ENCODE peak calls at places on chromosomes 4 and X, in eight cellular contexts. N is Peyer's patch; V is left lung; I is kidney epithelial cell; Z is pancreas; A is AG09309; L is CD8-positive, alpha-beta T cell; P is WERI-Rb-1. S is an unnamed sample.

GRCh38 chr4:110611968-110612447 is 10.9 kb downstream of the PITX2 start:
- DNase-seq in I (no peak), N (no peak), L (no peak), V (no peak), Z (peak), P (no peak), A (no peak), S (no peak)

GRCh38 chr4:159435561-159436023 is 332.7 kb downstream of the RAPGEF2 start:
- DNase-seq in V (no peak), I (no peak), A (no peak), Z (no peak), L (no peak), N (no peak), P (no peak), S (no peak)

GRCh38 chr4:167114416-167114971 is 119.8 kb downstream of the SPOCK3 start:
- DNase-seq in P (no peak), N (no peak), Z (no peak), I (peak), L (no peak), V (no peak), A (no peak), S (no peak)

GRCh38 chr4:123896446-123897071 is 500.0 kb downstream of the SPRY1 start:
- DNase-seq in Z (no peak), P (no peak), A (no peak), L (no peak), V (no peak), I (no peak), N (no peak), S (no peak)

GRCh38 chrX:151153086-151153485 is 23.3 kb upstream of the GPR50 start:
- DNase-seq in N (no peak), V (no peak), Z (no peak), A (peak), P (no peak), L (no peak), I (no peak), S (no peak)

GRCh38 chr4:86924805-86925204 is 10.0 kb upstream of the AFF1 start:
- DNase-seq in L (no peak), Z (no peak), A (no peak), I (peak), N (no peak), P (no peak), V (no peak), S (no peak)

GRCh38 chrX:39331062-39331704 is 529.9 kb downstream of the MID1IP1 start:
- DNase-seq in I (no peak), V (no peak), Z (no peak), N (no peak), P (no peak), L (no peak), A (no peak), S (no peak)

GRCh38 chr4:111198426-111198825 is 575.5 kb upstream of the PITX2 start:
- DNase-seq in Z (no peak), A (no peak), I (no peak), N (no peak), P (no peak), L (no peak), V (no peak), S (no peak)

GRCh38 chr4:101865501-101866062 is 75.1 kb downstream of the BANK1 start:
- DNase-seq in V (no peak), N (no peak), I (no peak), Z (no peak), A (no peak), P (no peak), L (no peak), S (no peak)

GRCh38 chr4:47704693-47705325 is 133.1 kb downstream of the CORIN start:
- DNase-seq in V (no peak), A (no peak), I (no peak), P (peak), Z (peak), L (no peak), N (no peak), S (no peak)
- TF ChIP-seq CTCF in V (no peak), A (peak), I (peak), P (peak), Z (no peak), L (no peak), N (no peak), S (no peak)

GRCh38 chrX:88425739-88426138 is 321.3 kb upstream of the CPXCR1 start:
- DNase-seq in I (no peak), L (no peak), A (no peak), Z (no peak), N (no peak), V (no peak), P (no peak), S (no peak)
- TF ChIP-seq CTCF in I (no peak), L (no peak), A (no peak), Z (no peak), N (no peak), V (no peak), P (no peak), S (no peak)

GRCh38 chr4:38069271-38069760 is 109.1 kb downstream of the PTTG2 start:
- DNase-seq in I (no peak), L (no peak), V (no peak), P (no peak), N (peak), Z (no peak), A (no peak), S (no peak)
- TF ChIP-seq CTCF in I (peak), L (no peak), V (no peak), P (peak), N (peak), Z (peak), A (peak), S (no peak)

DNA sequence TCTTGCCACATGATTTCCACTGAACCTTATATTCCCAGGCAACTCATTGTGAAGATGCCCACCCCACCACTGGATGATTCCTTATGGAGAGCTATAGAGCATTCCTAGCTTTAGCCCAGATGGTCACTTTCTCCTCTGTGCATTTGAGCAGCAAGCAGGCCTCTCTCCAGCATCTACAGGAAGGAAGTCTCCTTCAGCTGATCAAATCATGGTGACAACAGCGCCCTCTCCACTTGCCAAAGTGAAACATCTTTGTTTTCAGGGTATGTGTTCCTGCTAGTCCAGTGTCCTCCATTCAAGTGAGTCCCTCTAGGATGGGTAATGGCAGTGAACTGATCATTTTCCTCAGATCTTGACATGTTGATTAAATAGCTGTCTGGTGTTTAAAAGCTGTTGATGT is 10.9 kb upstream of the SYTL5 start:
- DNase-seq in A (no peak), L (no peak), N (no peak), P (peak), I (no peak), Z (no peak), V (no peak), S (no peak)
- TF ChIP-seq CTCF in A (no peak), L (no peak), N (no peak), P (no peak), I (no peak), Z (no peak), V (no peak), S (no peak)

S was measured in CD14-positive monocyte.